ENCODE peak calls at places on chromosomes 5 and 9, in nine cellular contexts. W is germinal center; U is spleen; K is B cell; S is activated CD4-positive, alpha-beta T cell treated with anti-CD3 and anti-CD28 coated beads for 48 hours; H is mesothelial cell of epicardium; L is left cardiac atrium; V is kidney tubule cell; C is HCT116. M is an unnamed sample.

GRCh38 chr9:88106492-88106891 is 31.8 kb downstream of the SPATA31C2 start:
- DNase-seq in L (no peak), H (no peak), V (peak), K (no peak), S (peak), U (no peak), C (peak), W (no peak), M (no peak)

GRCh38 chr5:132260714-132261615 is 3.5 kb downstream of the PDLIM4 start:
- DNase-seq in U (peak), C (peak), S (peak), L (peak), W (no peak), K (peak), H (peak), V (peak), M (no peak)

GRCh38 chr5:177040814-177041410 is 18.4 kb downstream of the ZNF346 start:
- DNase-seq in C (no peak), K (no peak), S (peak), H (no peak), U (no peak), L (no peak), V (no peak), W (no peak), M (no peak)

GRCh38 chr5:167895899-167896659 is 395.4 kb upstream of the WWC1 start:
- DNase-seq in K (no peak), V (no peak), U (no peak), W (no peak), S (no peak), H (no peak), C (no peak), L (no peak), M (no peak)

GRCh38 chr5:94395468-94395867 is 222.9 kb downstream of the KIAA0825 start:
- DNase-seq in U (no peak), S (no peak), C (no peak), L (no peak), V (no peak), K (no peak), W (no peak), H (no peak), M (no peak)

GRCh38 chr9:94210616-94211603 is 48.2 kb upstream of the ZNF169 start:
- DNase-seq in S (no peak), V (peak), W (no peak), H (no peak), L (no peak), U (no peak), C (no peak), K (no peak), M (no peak)

GRCh38 chr5:122076023-122076422 is 2.0 kb downstream of the LOX start:
- DNase-seq in C (no peak), L (no peak), W (no peak), U (no peak), K (no peak), V (peak), H (no peak), S (no peak), M (no peak)

GRCh38 chr9:97468658-97469448 is 32.6 kb upstream of the TMOD1 start:
- DNase-seq in S (peak), L (peak), C (peak), W (peak), H (peak), K (no peak), V (peak), U (no peak), M (peak)

GRCh38 chr9:17291766-17292165 is 156.9 kb downstream of the CNTLN start:
- DNase-seq in U (no peak), H (no peak), K (no peak), S (no peak), W (no peak), C (no peak), L (no peak), V (peak), M (no peak)

GRCh38 chr5:133109655-133110483 is 58.1 kb downstream of the HSPA4 start:
- DNase-seq in K (no peak), U (no peak), C (no peak), V (no peak), H (no peak), S (no peak), W (no peak), L (no peak), M (no peak)

GRCh38 chr9:87711857-87712800 is 13.8 kb upstream of the CTSL start:
- DNase-seq in S (peak), U (no peak), C (no peak), K (no peak), L (no peak), H (no peak), V (peak), W (no peak), M (no peak)

GRCh38 chr5:134025786-134026185 is 21.0 kb upstream of the VDAC1 start:
- DNase-seq in H (no peak), K (no peak), V (no peak), U (peak), W (no peak), C (no peak), S (no peak), L (no peak), M (no peak)

GRCh38 chr9:133037775-133038174 is 7.0 kb downstream of the GTF3C5 start:
- DNase-seq in H (no peak), W (no peak), S (no peak), V (no peak), U (peak), C (no peak), K (no peak), L (no peak), M (no peak)

GRCh38 chr9:130111805-130112204 is 58.1 kb downstream of the GPR107 start:
- DNase-seq in W (no peak), L (no peak), V (no peak), H (no peak), C (no peak), K (no peak), U (peak), S (no peak), M (no peak)

GRCh38 chr5:24492231-24492630 is 152.5 kb downstream of the CDH10 start:
- DNase-seq in U (no peak), V (peak), S (no peak), H (no peak), L (no peak), W (no peak), C (no peak), K (no peak), M (no peak)

GRCh38 chr9:77707696-77708095 is 59.6 kb upstream of the GNA14 start:
- DNase-seq in W (no peak), K (no peak), S (no peak), V (peak), U (no peak), C (peak), H (no peak), L (peak), M (no peak)

GRCh38 chr5:15383021-15383420 is 117.0 kb upstream of the FBXL7 start:
- DNase-seq in L (no peak), W (no peak), V (no peak), U (no peak), H (no peak), S (no peak), C (no peak), K (no peak), M (no peak)

GRCh38 chr9:136349546-136349945 is 14.0 kb downstream of the DNLZ start:
- DNase-seq in K (no peak), V (no peak), S (no peak), U (no peak), L (no peak), C (no peak), H (no peak), W (no peak), M (no peak)

GRCh38 chr5:61737991-61738390 is 405.9 kb downstream of the ZSWIM6 start:
- DNase-seq in K (no peak), V (no peak), L (no peak), H (no peak), W (no peak), U (no peak), C (no peak), S (no peak), M (no peak)

GRCh38 chr5:53473644-53474043 is 6.8 kb upstream of the FST start:
- DNase-seq in W (no peak), K (no peak), V (no peak), U (no peak), C (no peak), L (no peak), H (no peak), S (no peak), M (no peak)

GRCh38 chr5:71938886-71939285 is 168.4 kb upstream of the MAP1B start:
- DNase-seq in U (no peak), K (no peak), S (no peak), V (peak), L (no peak), H (no peak), C (no peak), W (no peak), M (no peak)

M was measured in OCI-LY7.